ENCODE peak calls at places on chromosomes 11 and 22, in four cellular contexts. N, R, B and C are unnamed samples.

GRCh38 chr22:39309364-39309861 is 10.0 kb downstream of the RPL3 start:
- DNase-seq in N (no peak), R (no peak), B (no peak), C (no peak)

GRCh38 chr11:65842144-65842543 is 8.4 kb downstream of the SNX32 start:
- DNase-seq in N (no peak), R (no peak), B (no peak), C (no peak)

GRCh38 chr22:19654338-19654922 is 59.9 kb upstream of the SEPTIN5 start:
- DNase-seq in N (no peak), R (no peak), B (no peak), C (no peak)

GRCh38 chr11:69867076-69868002 is 48.1 kb upstream of the FGF3 start:
- DNase-seq in N (no peak), R (no peak), B (peak), C (no peak)

GRCh38 chr22:24521791-24522245 is 26.7 kb downstream of the UPB1 start:
- DNase-seq in N (no peak), R (peak), B (peak), C (no peak)

GRCh38 chr11:85930879-85931366 is 75.7 kb downstream of the CCDC83 start:
- DNase-seq in N (no peak), R (peak), B (no peak), C (no peak)

GRCh38 chr11:2419638-2420501 is 19.3 kb downstream of the TSSC4 start:
- DNase-seq in N (peak), R (peak), B (peak), C (peak)

GRCh38 chr11:3021125-3021524 is 29.0 kb upstream of the NAP1L4 start:
- DNase-seq in N (peak), R (peak), B (peak), C (no peak)

GRCh38 chr11:28026634-28027290 is 81.2 kb downstream of the KIF18A start:
- DNase-seq in N (no peak), R (no peak), B (no peak), C (no peak)

GRCh38 chr11:8839306-8839956 is 71.6 kb upstream of the AKIP1 start:
- DNase-seq in N (no peak), R (no peak), B (peak), C (no peak)

GRCh38 chr11:75513250-75513649 is 12.5 kb downstream of the GDPD5 start:
- DNase-seq in N (no peak), R (no peak), B (peak), C (no peak)

GRCh38 chr22:49586244-49586748 is 241.4 kb downstream of the BRD1 start:
- DNase-seq in N (no peak), R (no peak), B (no peak), C (no peak)

GRCh38 chr11:17550455-17551346 is 3.6 kb downstream of the OTOG start:
- DNase-seq in N (no peak), R (no peak), B (no peak), C (no peak)

GRCh38 chr11:125175166-125175565 is 10.6 kb downstream of the PKNOX2 start:
- DNase-seq in N (no peak), R (no peak), B (no peak), C (no peak)

GRCh38 chr11:95255523-95256165 is 24.6 kb upstream of the SESN3 start:
- DNase-seq in N (no peak), R (peak), B (no peak), C (no peak)

GRCh38 chr11:112958670-112959069 is 2.5 kb upstream of the NCAM1 start:
- DNase-seq in N (no peak), R (no peak), B (peak), C (no peak)

GRCh38 chr11:24828938-24829337 is 332.1 kb downstream of the LUZP2 start:
- DNase-seq in N (no peak), R (no peak), B (no peak), C (no peak)

GRCh38 chr11:77411717-77412441 is 62.0 kb downstream of the PAK1 start:
- DNase-seq in N (peak), R (peak), B (peak), C (peak)

GRCh38 chr11:119752324-119752723 is 23.3 kb upstream of the NECTIN1 start:
- DNase-seq in N (no peak), R (no peak), B (no peak), C (no peak)

GRCh38 chr11:77710358-77710757 is 72.8 kb upstream of the CLNS1A start:
- DNase-seq in N (no peak), R (no peak), B (no peak), C (no peak)

GRCh38 chr11:133040289-133040893 is 491.9 kb downstream of the OPCML start:
- DNase-seq in N (no peak), R (no peak), B (no peak), C (no peak)

GRCh38 chr11:8766043-8766992 is 83.7 kb downstream of the RPL27A start:
- DNase-seq in N (no peak), R (no peak), B (no peak), C (no peak)

GRCh38 chr11:77213029-77213579 is 85.1 kb downstream of the MYO7A start:
- DNase-seq in N (no peak), R (no peak), B (no peak), C (no peak)

GRCh38 chr11:76215946-76216345 is 9.6 kb upstream of the WNT11 start:
- DNase-seq in N (no peak), R (no peak), B (no peak), C (no peak)

GRCh38 chr22:48315415-48316244 is 1512.0 kb downstream of the BRD1 start:
- DNase-seq in N (no peak), R (no peak), B (no peak), C (no peak)

GRCh38 chr11:74330065-74330858 is 18.8 kb upstream of the P4HA3 start:
- DNase-seq in N (no peak), R (no peak), B (peak), C (no peak)

GRCh38 chr11:66607126-66607834 is 9.2 kb upstream of the RBM14 start:
- DNase-seq in N (no peak), R (no peak), B (peak), C (no peak)

GRCh38 chr11:15113381-15113780 is 1.3 kb upstream of the INSC start:
- DNase-seq in N (no peak), R (no peak), B (no peak), C (peak)

GRCh38 chr11:77175869-77176539 is 48.0 kb downstream of the MYO7A start:
- DNase-seq in N (no peak), R (no peak), B (no peak), C (no peak)

GRCh38 chr11:79076526-79077115 is 364.2 kb downstream of the TENM4 start:
- DNase-seq in N (no peak), R (no peak), B (peak), C (no peak)

GRCh38 chr11:33892906-33893594 is 1.2 kb upstream of the LMO2 start:
- DNase-seq in N (no peak), R (no peak), B (no peak), C (no peak)

GRCh38 chr11:10211470-10211869 is 82.5 kb downstream of the SBF2 start:
- DNase-seq in N (no peak), R (no peak), B (no peak), C (no peak)

GRCh38 chr11:89443366-89444303 is 47.5 kb downstream of the NOX4 start:
- DNase-seq in N (no peak), R (no peak), B (no peak), C (no peak)